ENCODE peak calls at places on chromosomes 4 and X, in seven cellular contexts. S is activated T-cell treated with anti-CD3 and anti-CD28 coated beads, Interleukin-2, amount 50 U/mL, for 24 hours; L is AG04450; M is activated B cell treated with CpG ODN at 0.5 μM for 24 hours; W is H1; H is EL; Z is GM06990. Q is an unnamed sample.

GRCh38 chrX:133415276-133416105 is at the start of gene GPC4:
- DNase-seq in Z (peak), H (no peak), M (no peak), L (no peak), S (no peak), W (peak), Q (no peak)

GRCh38 chrX:131783555-131784338 is 239.4 kb upstream of the STK26 start:
- DNase-seq in W (no peak), L (no peak), M (no peak), Z (peak), H (no peak), S (peak), Q (no peak)

GRCh38 chr4:8254076-8254475 is 15.5 kb upstream of the HTRA3 start:
- DNase-seq in M (no peak), S (no peak), W (no peak), H (no peak), Z (no peak), L (no peak), Q (no peak)

GRCh38 chr4:120709986-120710385 is 212.5 kb downstream of the PRDM5 start:
- DNase-seq in L (peak), H (peak), M (no peak), S (no peak), W (no peak), Z (no peak), Q (no peak)

GRCh38 chr4:26713563-26714145 is 129.8 kb downstream of the TBC1D19 start:
- DNase-seq in M (no peak), W (no peak), S (no peak), L (no peak), H (no peak), Z (no peak), Q (no peak)

GRCh38 chrX:13652256-13653021 is 502 bp upstream of the TCEANC start:
- DNase-seq in Z (no peak), S (no peak), M (no peak), W (no peak), H (peak), L (peak), Q (no peak)

GRCh38 chr4:37455301-37456062 is 210.9 kb downstream of the NWD2 start:
- DNase-seq in H (no peak), L (no peak), S (no peak), M (no peak), Z (no peak), W (no peak), Q (no peak)

GRCh38 chrX:154815274-154815818 is 10.1 kb upstream of the MPP1 start:
- DNase-seq in S (no peak), L (no peak), M (no peak), W (no peak), Z (no peak), H (peak), Q (no peak)

GRCh38 chrX:41276661-41277506 is 57.1 kb upstream of the DDX3X start:
- DNase-seq in Z (no peak), H (no peak), M (no peak), S (peak), W (no peak), L (no peak), Q (no peak)

GRCh38 chr4:185039508-185040273 is 21.4 kb downstream of the HELT start:
- DNase-seq in W (peak), Z (peak), L (peak), S (peak), H (peak), M (no peak), Q (peak)

GRCh38 chrX:119529355-119530276 is 35.6 kb downstream of the STEEP1 start:
- DNase-seq in M (no peak), S (no peak), W (no peak), L (no peak), H (no peak), Z (no peak), Q (no peak)

GRCh38 chr4:162793571-162793970 is 373.1 kb downstream of the NAF1 start:
- DNase-seq in L (no peak), W (no peak), Z (no peak), H (no peak), S (no peak), M (no peak), Q (no peak)

GRCh38 chr4:98113005-98113404 is 30.3 kb downstream of the STPG2 start:
- DNase-seq in L (no peak), W (no peak), M (no peak), H (peak), Z (no peak), S (no peak), Q (no peak)

GRCh38 chr4:14262221-14262620 is 634.7 kb upstream of the BOD1L1 start:
- DNase-seq in L (no peak), W (no peak), M (no peak), Z (no peak), H (no peak), S (no peak), Q (no peak)

GRCh38 chrX:10483191-10483808 is 137.1 kb downstream of the MID1 start:
- DNase-seq in M (no peak), L (no peak), S (no peak), W (no peak), H (no peak), Z (no peak), Q (no peak)

GRCh38 chr4:145716200-145716599 is 36.3 kb downstream of the C4orf51 start:
- DNase-seq in H (peak), W (no peak), M (no peak), Z (no peak), S (no peak), L (peak), Q (no peak)

GRCh38 chrX:19840899-19841648 is 46.3 kb downstream of the SH3KBP1 start:
- DNase-seq in H (no peak), M (no peak), Z (no peak), W (no peak), S (no peak), L (no peak), Q (peak)

GRCh38 chr4:89906316-89906715 is 11.7 kb downstream of the MMRN1 start:
- DNase-seq in Z (no peak), H (no peak), L (no peak), S (no peak), W (no peak), M (no peak), Q (no peak)

GRCh38 chr4:104425003-104425402 is 69.7 kb downstream of the CXXC4 start:
- DNase-seq in H (no peak), W (no peak), Z (no peak), S (no peak), L (no peak), M (no peak), Q (no peak)

GRCh38 chrX:16465081-16465876 is 184.7 kb upstream of the S100G start:
- DNase-seq in H (no peak), S (no peak), M (no peak), W (no peak), Z (no peak), L (no peak), Q (no peak)

GRCh38 chr4:158823461-158823873 is 54.6 kb downstream of the FNIP2 start:
- DNase-seq in L (no peak), Z (no peak), S (no peak), W (no peak), H (no peak), M (no peak), Q (no peak)

GRCh38 chr4:68326146-68326545 is 23.7 kb downstream of the YTHDC1 start:
- DNase-seq in Z (no peak), M (no peak), S (no peak), L (no peak), W (no peak), H (no peak), Q (no peak)

GRCh38 chrX:331772-332495 is 13.3 kb upstream of the GTPBP6 start:
- DNase-seq in S (no peak), W (no peak), L (no peak), H (no peak), M (no peak), Z (no peak), Q (no peak)

GRCh38 chr4:39521253-39521908 is 5.9 kb downstream of the UGDH start:
- DNase-seq in H (peak), M (no peak), Z (no peak), W (no peak), L (no peak), S (no peak), Q (no peak)

GRCh38 chrX:18886344-18887161 is 97.4 kb downstream of the PHKA2 start:
- DNase-seq in H (peak), W (peak), S (peak), Z (peak), L (no peak), M (peak), Q (peak)

GRCh38 chrX:70554081-70554480 is 109.4 kb downstream of the DLG3 start:
- DNase-seq in L (no peak), S (no peak), Z (no peak), W (no peak), M (no peak), H (peak), Q (no peak)

GRCh38 chr4:159360549-159360948 is 257.7 kb downstream of the RAPGEF2 start:
- DNase-seq in W (no peak), Z (no peak), S (no peak), L (peak), M (no peak), H (peak), Q (no peak)

GRCh38 chr4:33071552-33071951 is 2351.4 kb downstream of the PCDH7 start:
- DNase-seq in H (no peak), L (no peak), W (no peak), Z (no peak), M (no peak), S (no peak), Q (no peak)

Q was measured in activated effector memory CD4-positive, alpha-beta T cell treated with anti-CD3 and anti-CD28 coated beads, Interleukin-2, amount 50 U/mL, for 16 hours.